ENCODE peak calls at places on chromosomes 16 and 17, in eight cellular contexts. One of them, this sample, is unnamed.

GRCh38 chr17:77451271-77451893 is 310.6 kb downstream of the SEC14L1 start:
- DNase-seq in ovary: peak; percentile 87
- DNase-seq in ascending aorta: peak; percentile 75
- DNase-seq in A549: no peak
- DNase-seq in CD4-positive, CD25-positive, alpha-beta regulatory T cell: peak; percentile 73
- DNase-seq in neural progenitor cell: peak; percentile 97
- DNase-seq in Caco-2: peak; percentile 91
- DNase-seq in colonic mucosa: peak; percentile 86
- DNase-seq in this sample: peak; percentile 64

GRCh38 chr16:72891291-72892227 is 156.4 kb downstream of the ZFHX3 start:
- DNase-seq in ovary: no peak
- DNase-seq in ascending aorta: no peak
- DNase-seq in A549: no peak
- DNase-seq in CD4-positive, CD25-positive, alpha-beta regulatory T cell: no peak
- DNase-seq in neural progenitor cell: no peak
- DNase-seq in Caco-2: no peak
- DNase-seq in colonic mucosa: no peak
- DNase-seq in this sample: no peak

GRCh38 chr17:39962642-39963220 is at the start of gene GSDMA:
- DNase-seq in ovary: no peak
- DNase-seq in ascending aorta: no peak
- DNase-seq in A549: no peak
- DNase-seq in CD4-positive, CD25-positive, alpha-beta regulatory T cell: no peak
- DNase-seq in neural progenitor cell: no peak
- DNase-seq in Caco-2: no peak
- DNase-seq in colonic mucosa: no peak
- DNase-seq in this sample: no peak

GRCh38 chr17:64781394-64781793 is 119.3 kb upstream of the SMURF2 start:
- DNase-seq in ovary: peak; percentile 60
- DNase-seq in ascending aorta: peak; percentile 80
- DNase-seq in A549: no peak
- DNase-seq in CD4-positive, CD25-positive, alpha-beta regulatory T cell: no peak
- DNase-seq in neural progenitor cell: peak; percentile 50
- DNase-seq in Caco-2: no peak
- DNase-seq in colonic mucosa: peak; percentile 69
- DNase-seq in this sample: peak; percentile 59

GRCh38 chr17:29909604-29910003 is 20.4 kb downstream of the SSH2 start:
- DNase-seq in ovary: no peak
- DNase-seq in ascending aorta: no peak
- DNase-seq in A549: no peak
- DNase-seq in CD4-positive, CD25-positive, alpha-beta regulatory T cell: no peak
- DNase-seq in neural progenitor cell: no peak
- DNase-seq in Caco-2: no peak
- DNase-seq in colonic mucosa: no peak
- DNase-seq in this sample: no peak

GRCh38 chr17:70128727-70129238 is 40.5 kb upstream of the KCNJ2 start:
- DNase-seq in ovary: no peak
- DNase-seq in ascending aorta: no peak
- DNase-seq in A549: no peak
- DNase-seq in CD4-positive, CD25-positive, alpha-beta regulatory T cell: no peak
- DNase-seq in neural progenitor cell: no peak
- DNase-seq in Caco-2: no peak
- DNase-seq in colonic mucosa: no peak
- DNase-seq in this sample: no peak

GRCh38 chr17:36127882-36128369 is 24.3 kb downstream of the CCL4 start:
- DNase-seq in ovary: no peak
- DNase-seq in ascending aorta: no peak
- DNase-seq in A549: no peak
- DNase-seq in CD4-positive, CD25-positive, alpha-beta regulatory T cell: no peak
- DNase-seq in neural progenitor cell: no peak
- DNase-seq in Caco-2: no peak
- DNase-seq in colonic mucosa: no peak
- DNase-seq in this sample: no peak

GRCh38 chr16:15765880-15766279 is 90.9 kb downstream of the MYH11 start:
- DNase-seq in ovary: no peak
- DNase-seq in ascending aorta: no peak
- DNase-seq in A549: peak; percentile 69
- DNase-seq in CD4-positive, CD25-positive, alpha-beta regulatory T cell: peak; percentile 39
- DNase-seq in neural progenitor cell: peak; percentile 77
- DNase-seq in Caco-2: no peak
- DNase-seq in colonic mucosa: peak; percentile 27
- DNase-seq in this sample: no peak

GRCh38 chr17:13970531-13970930 is 98.8 kb upstream of the COX10 start:
- DNase-seq in ovary: no peak
- DNase-seq in ascending aorta: no peak
- DNase-seq in A549: no peak
- DNase-seq in CD4-positive, CD25-positive, alpha-beta regulatory T cell: no peak
- DNase-seq in neural progenitor cell: no peak
- DNase-seq in Caco-2: no peak
- DNase-seq in colonic mucosa: no peak
- DNase-seq in this sample: no peak

GRCh38 chr16:65120811-65121721 is 797 bp downstream of the CDH11 start:
- DNase-seq in ovary: peak; percentile 69
- DNase-seq in ascending aorta: peak; percentile 68
- DNase-seq in A549: no peak
- DNase-seq in CD4-positive, CD25-positive, alpha-beta regulatory T cell: no peak
- DNase-seq in neural progenitor cell: peak; percentile 59
- DNase-seq in Caco-2: no peak
- DNase-seq in colonic mucosa: peak; percentile 23
- DNase-seq in this sample: no peak

GRCh38 chr16:47063011-47063724 is 80.6 kb downstream of the NETO2 start:
- DNase-seq in ovary: peak; percentile 12
- DNase-seq in ascending aorta: no peak
- DNase-seq in A549: no peak
- DNase-seq in CD4-positive, CD25-positive, alpha-beta regulatory T cell: no peak
- DNase-seq in neural progenitor cell: no peak
- DNase-seq in Caco-2: no peak
- DNase-seq in colonic mucosa: no peak
- DNase-seq in this sample: no peak

GRCh38 chr16:47067203-47067602 is 76.5 kb downstream of the NETO2 start:
- DNase-seq in ovary: no peak
- DNase-seq in ascending aorta: no peak
- DNase-seq in A549: no peak
- DNase-seq in CD4-positive, CD25-positive, alpha-beta regulatory T cell: no peak
- DNase-seq in neural progenitor cell: no peak
- DNase-seq in Caco-2: no peak
- DNase-seq in colonic mucosa: no peak
- DNase-seq in this sample: no peak

GRCh38 chr16:47065766-47066688 is 77.7 kb downstream of the NETO2 start:
- DNase-seq in ovary: no peak
- DNase-seq in ascending aorta: no peak
- DNase-seq in A549: no peak
- DNase-seq in CD4-positive, CD25-positive, alpha-beta regulatory T cell: no peak
- DNase-seq in neural progenitor cell: peak; percentile 28
- DNase-seq in Caco-2: no peak
- DNase-seq in colonic mucosa: no peak
- DNase-seq in this sample: no peak

GRCh38 chr16:47061204-47061603 is 82.5 kb downstream of the NETO2 start:
- DNase-seq in ovary: peak; percentile 5
- DNase-seq in ascending aorta: no peak
- DNase-seq in A549: no peak
- DNase-seq in CD4-positive, CD25-positive, alpha-beta regulatory T cell: no peak
- DNase-seq in neural progenitor cell: peak; percentile 59
- DNase-seq in Caco-2: no peak
- DNase-seq in colonic mucosa: no peak
- DNase-seq in this sample: no peak

DNA sequence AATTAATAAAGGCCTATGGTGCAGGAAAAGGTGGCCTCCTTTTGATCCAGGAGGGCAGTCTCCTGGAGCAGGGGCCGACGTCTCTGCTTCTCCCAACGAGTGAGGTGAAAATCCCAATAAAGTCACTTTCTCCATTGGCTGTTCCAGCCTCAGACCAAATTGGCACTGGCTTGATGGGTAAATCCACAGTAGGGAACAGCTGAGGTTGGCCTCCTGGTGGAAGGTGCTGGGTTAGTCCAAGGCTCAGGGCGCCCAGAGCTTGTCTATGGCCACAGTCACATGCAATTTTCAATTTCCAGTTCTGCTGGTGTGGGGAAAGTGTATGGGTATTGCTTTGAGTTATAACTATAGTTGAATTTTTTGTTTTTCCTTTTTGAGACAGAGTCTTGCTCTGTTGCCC is 79.0 kb downstream of the NETO2 start:
- DNase-seq in ovary: peak; percentile 2
- DNase-seq in ascending aorta: no peak
- DNase-seq in A549: no peak
- DNase-seq in CD4-positive, CD25-positive, alpha-beta regulatory T cell: no peak
- DNase-seq in neural progenitor cell: no peak
- DNase-seq in Caco-2: no peak
- DNase-seq in colonic mucosa: no peak
- DNase-seq in this sample: no peak
- H3K9me3 ChIP-seq in ovary: no peaks in the 10 kb centered on the region
- H3K9me3 ChIP-seq in ascending aorta: no peaks in the 10 kb centered on the region
- H3K9me3 ChIP-seq in A549: no peaks in the 10 kb centered on the region
- H3K9me3 ChIP-seq in CD4-positive, CD25-positive, alpha-beta regulatory T cell: no peaks in the 10 kb centered on the region
- H3K9me3 ChIP-seq in neural progenitor cell: no peaks in the 10 kb centered on the region
- H3K9me3 ChIP-seq in Caco-2: no peaks in the 10 kb centered on the region
- H3K9me3 ChIP-seq in colonic mucosa: no peaks in the 10 kb centered on the region
- H3K9me3 ChIP-seq in this sample: no peaks in the 10 kb centered on the region

DNA sequence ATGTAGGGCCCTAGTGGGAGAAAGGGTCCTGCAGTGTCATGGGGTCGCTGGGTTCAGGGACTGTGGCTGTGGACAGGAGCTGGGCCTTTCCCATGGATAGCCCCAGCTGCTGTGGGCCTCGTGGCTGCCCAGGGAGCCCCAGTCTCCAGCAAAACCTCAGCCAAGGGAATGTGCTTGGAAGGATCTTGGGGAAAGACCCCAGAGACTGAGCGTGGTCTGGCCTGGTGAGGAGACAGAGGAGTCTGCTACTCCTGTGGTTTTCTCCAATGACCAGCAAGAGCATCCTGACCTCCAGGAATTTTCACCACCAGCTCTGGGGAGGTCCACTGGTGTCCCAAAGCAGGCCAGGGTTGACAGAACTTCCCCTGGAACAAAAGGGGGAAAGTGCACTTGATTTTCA is 42.3 kb downstream of the RNF112 start:
- DNase-seq in ovary: no peak
- DNase-seq in ascending aorta: no peak
- DNase-seq in A549: no peak
- DNase-seq in CD4-positive, CD25-positive, alpha-beta regulatory T cell: no peak
- DNase-seq in neural progenitor cell: no peak
- DNase-seq in Caco-2: no peak
- DNase-seq in colonic mucosa: no peak
- DNase-seq in this sample: no peak
- H3K4me3 ChIP-seq in ovary: no peak overlapping the region
- H3K4me3 ChIP-seq in ascending aorta: no peak overlapping the region
- H3K4me3 ChIP-seq in A549: no peak overlapping the region
- H3K4me3 ChIP-seq in CD4-positive, CD25-positive, alpha-beta regulatory T cell: no peak overlapping the region
- H3K4me3 ChIP-seq in neural progenitor cell: no peak overlapping the region
- H3K4me3 ChIP-seq in Caco-2: no peak overlapping the region
- H3K4me3 ChIP-seq in colonic mucosa: no peak overlapping the region
- H3K4me3 ChIP-seq in this sample: no peak overlapping the region

GRCh38 chr17:71360301-71360700 is 760.5 kb upstream of the SOX9 start:
- DNase-seq in ovary: no peak
- DNase-seq in ascending aorta: no peak
- DNase-seq in A549: no peak
- DNase-seq in CD4-positive, CD25-positive, alpha-beta regulatory T cell: no peak
- DNase-seq in neural progenitor cell: no peak
- DNase-seq in Caco-2: no peak
- DNase-seq in colonic mucosa: no peak
- DNase-seq in this sample: no peak

GRCh38 chr17:71363661-71364060 is 757.2 kb upstream of the SOX9 start:
- DNase-seq in ovary: no peak
- DNase-seq in ascending aorta: no peak
- DNase-seq in A549: no peak
- DNase-seq in CD4-positive, CD25-positive, alpha-beta regulatory T cell: no peak
- DNase-seq in neural progenitor cell: no peak
- DNase-seq in Caco-2: no peak
- DNase-seq in colonic mucosa: no peak
- DNase-seq in this sample: no peak

GRCh38 chr17:71361691-71362450 is 758.9 kb upstream of the SOX9 start:
- DNase-seq in ovary: no peak
- DNase-seq in ascending aorta: no peak
- DNase-seq in A549: no peak
- DNase-seq in CD4-positive, CD25-positive, alpha-beta regulatory T cell: no peak
- DNase-seq in neural progenitor cell: no peak
- DNase-seq in Caco-2: no peak
- DNase-seq in colonic mucosa: no peak
- DNase-seq in this sample: no peak
- H3K9me3 ChIP-seq in ovary: no peaks in the 10 kb centered on the region
- H3K9me3 ChIP-seq in ascending aorta: peaks cover 4% of the 10 kb centered on the region
- H3K9me3 ChIP-seq in A549: no peaks in the 10 kb centered on the region
- H3K9me3 ChIP-seq in CD4-positive, CD25-positive, alpha-beta regulatory T cell: peaks cover 3% of the 10 kb centered on the region
- H3K9me3 ChIP-seq in neural progenitor cell: no peaks in the 10 kb centered on the region
- H3K9me3 ChIP-seq in Caco-2: peaks cover 10% of the 10 kb centered on the region
- H3K9me3 ChIP-seq in colonic mucosa: no peaks in the 10 kb centered on the region
- H3K9me3 ChIP-seq in this sample: no peaks in the 10 kb centered on the region

GRCh38 chr17:10123093-10123492 is 75.3 kb downstream of the GAS7 start:
- DNase-seq in ovary: no peak
- DNase-seq in ascending aorta: no peak
- DNase-seq in A549: no peak
- DNase-seq in CD4-positive, CD25-positive, alpha-beta regulatory T cell: no peak
- DNase-seq in neural progenitor cell: no peak
- DNase-seq in Caco-2: no peak
- DNase-seq in colonic mucosa: no peak
- DNase-seq in this sample: no peak

GRCh38 chr17:10127819-10128375 is 70.5 kb downstream of the GAS7 start:
- DNase-seq in ovary: peak; percentile 91
- DNase-seq in ascending aorta: peak; percentile 86
- DNase-seq in A549: no peak
- DNase-seq in CD4-positive, CD25-positive, alpha-beta regulatory T cell: no peak
- DNase-seq in neural progenitor cell: peak; percentile 73
- DNase-seq in Caco-2: no peak
- DNase-seq in colonic mucosa: peak; percentile 61
- DNase-seq in this sample: no peak

GRCh38 chr17:10126554-10127493 is 71.6 kb downstream of the GAS7 start:
- DNase-seq in ovary: peak; percentile 80
- DNase-seq in ascending aorta: no peak
- DNase-seq in A549: no peak
- DNase-seq in CD4-positive, CD25-positive, alpha-beta regulatory T cell: no peak
- DNase-seq in neural progenitor cell: peak; percentile 19
- DNase-seq in Caco-2: no peak
- DNase-seq in colonic mucosa: no peak
- DNase-seq in this sample: no peak

GRCh38 chr17:10121971-10122707 is 76.3 kb downstream of the GAS7 start:
- DNase-seq in ovary: no peak
- DNase-seq in ascending aorta: no peak
- DNase-seq in A549: no peak
- DNase-seq in CD4-positive, CD25-positive, alpha-beta regulatory T cell: no peak
- DNase-seq in neural progenitor cell: no peak
- DNase-seq in Caco-2: no peak
- DNase-seq in colonic mucosa: no peak
- DNase-seq in this sample: no peak

DNA sequence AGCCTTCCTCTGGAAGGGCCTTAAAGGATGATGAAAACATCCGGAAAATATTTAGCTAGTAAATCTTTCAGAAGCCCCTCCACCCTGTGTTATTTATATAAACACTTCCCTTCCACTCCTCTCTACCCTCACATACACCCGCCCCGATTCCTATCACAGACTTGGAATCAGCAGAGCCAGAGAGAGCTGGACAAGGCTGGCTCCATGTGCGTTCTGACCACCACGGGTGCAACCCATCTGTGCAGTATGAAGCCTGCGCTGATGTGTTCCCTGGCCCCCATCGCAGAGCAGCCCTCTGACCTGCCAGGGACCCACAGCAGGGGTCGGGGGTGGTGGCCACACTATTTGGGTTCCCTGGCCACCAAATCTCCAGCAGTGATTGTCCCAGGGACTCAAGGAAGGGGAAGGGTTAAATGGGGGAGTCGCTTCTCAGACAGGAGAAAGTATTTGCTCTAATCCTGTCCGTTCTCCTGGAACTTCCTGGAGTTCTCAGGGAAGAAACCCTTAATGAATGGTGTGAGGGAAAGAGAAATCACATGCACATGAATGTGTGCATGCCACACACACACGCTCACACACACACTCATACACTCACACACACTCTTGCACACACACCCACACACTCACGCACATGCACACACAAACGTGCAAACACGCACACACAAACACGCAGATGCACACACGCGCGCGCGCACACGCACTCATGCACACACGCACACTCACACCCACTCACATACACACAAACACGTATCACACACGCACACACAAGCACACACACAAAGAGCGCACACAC is 72.4 kb downstream of the GAS7 start:
- DNase-seq in ovary: no peak
- DNase-seq in ascending aorta: no peak
- DNase-seq in A549: no peak
- DNase-seq in CD4-positive, CD25-positive, alpha-beta regulatory T cell: no peak
- DNase-seq in neural progenitor cell: peak; percentile 36
- DNase-seq in Caco-2: no peak
- DNase-seq in colonic mucosa: no peak
- DNase-seq in this sample: no peak
- H3K4me3 ChIP-seq in ovary: no peak overlapping the region
- H3K4me3 ChIP-seq in ascending aorta: no peak overlapping the region
- H3K4me3 ChIP-seq in A549: no peak overlapping the region
- H3K4me3 ChIP-seq in CD4-positive, CD25-positive, alpha-beta regulatory T cell: no peak overlapping the region
- H3K4me3 ChIP-seq in neural progenitor cell: no peak overlapping the region
- H3K4me3 ChIP-seq in Caco-2: no peak overlapping the region
- H3K4me3 ChIP-seq in colonic mucosa: no peak overlapping the region
- H3K4me3 ChIP-seq in this sample: no peak overlapping the region

This sample was measured in naive thymus-derived CD4-positive, alpha-beta T cell.